ENCODE peak calls at places on chromosomes 2 and 18, in five cellular contexts. N is HT1080; H is myocyte; A is activated effector memory CD4-positive, alpha-beta T cell treated with anti-CD3 and anti-CD28 coated beads, Interleukin-2, amount 50 U/mL, for 16 hours; I is naive thymus-derived CD8-positive, alpha-beta T cell. Q is an unnamed sample.

GRCh38 chr2:111663471-111663951 is 220.5 kb downstream of the ANAPC1 start:
- DNase-seq in N (no peak), H (no peak), A (no peak), I (no peak), Q (no peak)

GRCh38 chr18:13392029-13392750 is 173.6 kb downstream of the LDLRAD4 start:
- DNase-seq in N (no peak), H (no peak), A (peak; percentile 54), I (no peak), Q (no peak)

GRCh38 chr18:12946549-12947354 is 1.1 kb upstream of the SEH1L start:
- DNase-seq in N (peak; percentile 78), H (peak; percentile 78), A (no peak), I (no peak), Q (no peak)

GRCh38 chr2:86223098-86223681 is 23.9 kb downstream of the MRPL35 start:
- DNase-seq in N (no peak), H (peak; percentile 40), A (no peak), I (no peak), Q (no peak)

GRCh38 chr2:170505631-170506270 is 209.4 kb upstream of the SP5 start:
- DNase-seq in N (no peak), H (no peak), A (no peak), I (no peak), Q (peak; percentile 53)

GRCh38 chr2:184597571-184597980 is 753 bp upstream of the ZNF804A start:
- DNase-seq in N (no peak), H (peak; percentile 6), A (no peak), I (no peak), Q (peak; percentile 52)

GRCh38 chr2:160308915-160309314 is 108.8 kb upstream of the ITGB6 start:
- DNase-seq in N (peak; percentile 94), H (peak; percentile 91), A (no peak), I (no peak), Q (no peak)

GRCh38 chr18:53937037-53937436 is 287.4 kb downstream of the MBD2 start:
- DNase-seq in N (no peak), H (no peak), A (no peak), I (no peak), Q (no peak)

GRCh38 chr2:6214471-6214870 is 522.3 kb downstream of the SOX11 start:
- DNase-seq in N (no peak), H (no peak), A (no peak), I (no peak), Q (no peak)

GRCh38 chr18:21897811-21898210 is 157.2 kb downstream of the MIB1 start:
- DNase-seq in N (peak; percentile 36), H (peak; percentile 63), A (no peak), I (peak; percentile 7), Q (no peak)

GRCh38 chr2:205776139-205776538 is 93.8 kb downstream of the NRP2 start:
- DNase-seq in N (peak; percentile 39), H (peak; percentile 60), A (no peak), I (no peak), Q (peak; percentile 61)

GRCh38 chr2:86760371-86760770 is 30.3 kb downstream of the CD8A start:
- DNase-seq in N (no peak), H (peak; percentile 20), A (no peak), I (no peak), Q (no peak)

GRCh38 chr2:68009526-68009925 is 53.3 kb downstream of the C1D start:
- DNase-seq in N (no peak), H (no peak), A (no peak), I (no peak), Q (no peak)

GRCh38 chr2:66790651-66791181 is 355.8 kb downstream of the MEIS1 start:
- DNase-seq in N (no peak), H (no peak), A (no peak), I (no peak), Q (no peak)

GRCh38 chr18:34875150-34875549 is 165.1 kb downstream of the DTNA start:
- DNase-seq in N (no peak), H (no peak), A (no peak), I (no peak), Q (no peak)

GRCh38 chr2:194550702-194551101 is 1106.3 kb upstream of the SLC39A10 start:
- DNase-seq in N (peak; percentile 18), H (no peak), A (no peak), I (no peak), Q (no peak)

GRCh38 chr2:200288670-200289429 is 17.6 kb upstream of the SPATS2L start:
- DNase-seq in N (no peak), H (no peak), A (no peak), I (no peak), Q (no peak)

GRCh38 chr18:8995096-8995495 is 107.4 kb upstream of the NDUFV2 start:
- DNase-seq in N (no peak), H (no peak), A (no peak), I (no peak), Q (no peak)

GRCh38 chr18:44793685-44794084 is 113.0 kb downstream of the SETBP1 start:
- DNase-seq in N (no peak), H (no peak), A (no peak), I (no peak), Q (no peak)

GRCh38 chr18:36511791-36512352 is 214.4 kb downstream of the FHOD3 start:
- DNase-seq in N (no peak), H (peak; percentile 55), A (no peak), I (no peak), Q (no peak)

GRCh38 chr2:120177011-120177621 is 46.1 kb downstream of the TMEM185B start:
- DNase-seq in N (no peak), H (no peak), A (peak; percentile 91), I (peak; percentile 89), Q (peak; percentile 70)

GRCh38 chr2:207619764-207620203 is 5.4 kb downstream of the METTL21A start:
- DNase-seq in N (no peak), H (no peak), A (no peak), I (peak; percentile 13), Q (no peak)

GRCh38 chr18:79737426-79737825 is 57.8 kb downstream of the CTDP1 start:
- DNase-seq in N (no peak), H (no peak), A (peak; percentile 54), I (no peak), Q (no peak)

GRCh38 chr2:60844105-60844504 is 37.3 kb upstream of the REL start:
- DNase-seq in N (no peak), H (no peak), A (no peak), I (no peak), Q (no peak)

GRCh38 chr2:191245046-191245868 is at the start of gene MYO1B:
- DNase-seq in N (peak; percentile 87), H (peak; percentile 85), A (peak; percentile 76), I (peak; percentile 36), Q (peak; percentile 86)

GRCh38 chr18:686339-687111 is 25.9 kb downstream of the ENOSF1 start:
- DNase-seq in N (peak; percentile 59), H (peak; percentile 74), A (no peak), I (no peak), Q (no peak)

GRCh38 chr2:74109551-74109950 is 38.2 kb downstream of the BOLA3 start:
- DNase-seq in N (no peak), H (no peak), A (no peak), I (no peak), Q (no peak)

GRCh38 chr18:39463986-39464385 is 1898.4 kb upstream of the CELF4 start:
- DNase-seq in N (no peak), H (no peak), A (no peak), I (no peak), Q (no peak)

GRCh38 chr2:225274751-225275150 is 124.8 kb upstream of the NYAP2 start:
- DNase-seq in N (peak; percentile 6), H (peak; percentile 21), A (no peak), I (no peak), Q (no peak)

GRCh38 chr2:106094101-106094860 is 99.8 kb downstream of the UXS1 start:
- DNase-seq in N (no peak), H (no peak), A (peak; percentile 82), I (peak; percentile 74), Q (no peak)

GRCh38 chr18:46097853-46098615 is at the start of gene ATP5F1A:
- DNase-seq in N (peak; percentile 85), H (peak; percentile 89), A (peak; percentile 96), I (peak; percentile 89), Q (peak; percentile 90)

GRCh38 chr2:223841436-223842180 is 4.2 kb upstream of the AP1S3 start:
- DNase-seq in N (no peak), H (no peak), A (no peak), I (no peak), Q (no peak)

GRCh38 chr2:69366-70344 is 23.4 kb upstream of the FAM110C start:
- DNase-seq in N (peak; percentile 43), H (no peak), A (no peak), I (no peak), Q (no peak)

GRCh38 chr18:61841709-61842108 is 51.1 kb downstream of the RNF152 start:
- DNase-seq in N (no peak), H (peak; percentile 67), A (no peak), I (no peak), Q (no peak)

GRCh38 chr18:59954241-59954640 is 54.4 kb downstream of the PMAIP1 start:
- DNase-seq in N (no peak), H (no peak), A (no peak), I (no peak), Q (no peak)

GRCh38 chr2:231456295-231457004 is 7.8 kb downstream of the NCL start:
- DNase-seq in N (no peak), H (no peak), A (no peak), I (no peak), Q (no peak)

GRCh38 chr18:43932140-43932539 is 654.9 kb upstream of the SYT4 start:
- DNase-seq in N (no peak), H (no peak), A (no peak), I (no peak), Q (no peak)

GRCh38 chr2:112754562-112754961 is 9.8 kb downstream of the CKAP2L start:
- DNase-seq in N (no peak), H (no peak), A (no peak), I (no peak), Q (peak; percentile 65)

GRCh38 chr2:181456660-181457120 is 496 bp upstream of the ITGA4 start:
- DNase-seq in N (peak; percentile 13), H (peak; percentile 27), A (peak; percentile 84), I (peak; percentile 86), Q (peak; percentile 78)

GRCh38 chr2:212021947-212022346 is 516.7 kb downstream of the ERBB4 start:
- DNase-seq in N (peak; percentile 55), H (no peak), A (no peak), I (no peak), Q (no peak)

Q was measured in lower lobe of right lung.